ENCODE peak calls at places on chromosomes 5 and 9, in four cellular contexts. One of them, this sample, is unnamed.

GRCh38 chr9:128121924-128122808 is 5.4 kb downstream of the PTGES2 start:
- DNase-seq in HL-60: no peak
- DNase-seq in adrenal gland: no peak
- DNase-seq in tibial artery: no peak
- DNase-seq in this sample: no peak

GRCh38 chr9:128120741-128121465 is 6.6 kb downstream of the PTGES2 start:
- DNase-seq in HL-60: no peak
- DNase-seq in adrenal gland: no peak
- DNase-seq in tibial artery: no peak
- DNase-seq in this sample: no peak

GRCh38 chr9:33750307-33750838 is 45.0 kb upstream of the PRSS3 start:
- DNase-seq in HL-60: no peak
- DNase-seq in adrenal gland: no peak
- DNase-seq in tibial artery: no peak
- DNase-seq in this sample: no peak

GRCh38 chr5:140785905-140786686 is at the start of gene PCDHA1:
- DNase-seq in HL-60: peak
- DNase-seq in adrenal gland: no peak
- DNase-seq in tibial artery: no peak
- DNase-seq in this sample: no peak

GRCh38 chr5:37836173-37837100 is 3.4 kb downstream of the GDNF start:
- DNase-seq in HL-60: no peak
- DNase-seq in adrenal gland: no peak
- DNase-seq in tibial artery: no peak
- DNase-seq in this sample: no peak

GRCh38 chr5:140240987-140241706 is 61.8 kb downstream of the PFDN1 start:
- DNase-seq in HL-60: no peak
- DNase-seq in adrenal gland: peak
- DNase-seq in tibial artery: peak
- DNase-seq in this sample: no peak

GRCh38 chr5:171762841-171763408 is 22.7 kb upstream of the SMIM23 start:
- DNase-seq in HL-60: no peak
- DNase-seq in adrenal gland: no peak
- DNase-seq in tibial artery: no peak
- DNase-seq in this sample: no peak

GRCh38 chr5:177546262-177546741 is 8.1 kb downstream of the FAM193B start:
- DNase-seq in HL-60: peak
- DNase-seq in adrenal gland: no peak
- DNase-seq in tibial artery: peak
- DNase-seq in this sample: no peak

GRCh38 chr9:3827175-3827574 is 301.4 kb upstream of the RFX3 start:
- DNase-seq in HL-60: no peak
- DNase-seq in adrenal gland: no peak
- DNase-seq in tibial artery: no peak
- DNase-seq in this sample: no peak

GRCh38 chr5:116378007-116378831 is 196.4 kb downstream of the SEMA6A start:
- DNase-seq in HL-60: no peak
- DNase-seq in adrenal gland: no peak
- DNase-seq in tibial artery: no peak
- DNase-seq in this sample: no peak

GRCh38 chr9:120832766-120833165 is 10.0 kb downstream of the PSMD5 start:
- DNase-seq in HL-60: no peak
- DNase-seq in adrenal gland: no peak
- DNase-seq in tibial artery: no peak
- DNase-seq in this sample: no peak

GRCh38 chr9:19946446-19947109 is 157.7 kb upstream of the SLC24A2 start:
- DNase-seq in HL-60: no peak
- DNase-seq in adrenal gland: no peak
- DNase-seq in tibial artery: no peak
- DNase-seq in this sample: no peak

GRCh38 chr5:36664762-36665161 is 58.4 kb downstream of the SLC1A3 start:
- DNase-seq in HL-60: no peak
- DNase-seq in adrenal gland: no peak
- DNase-seq in tibial artery: no peak
- DNase-seq in this sample: no peak

GRCh38 chr9:136726631-136727191 is 14.3 kb downstream of the DIPK1B start:
- DNase-seq in HL-60: peak
- DNase-seq in adrenal gland: no peak
- DNase-seq in tibial artery: no peak
- DNase-seq in this sample: no peak

GRCh38 chr5:147887925-147888324 is 9.4 kb downstream of the SCGB3A2 start:
- DNase-seq in HL-60: no peak
- DNase-seq in adrenal gland: no peak
- DNase-seq in tibial artery: no peak
- DNase-seq in this sample: no peak

GRCh38 chr5:72106922-72107873 is at the start of gene MAP1B:
- DNase-seq in HL-60: no peak
- DNase-seq in adrenal gland: peak
- DNase-seq in tibial artery: peak
- DNase-seq in this sample: no peak

GRCh38 chr9:101485873-101486692 is 47.6 kb upstream of the RNF20 start:
- DNase-seq in HL-60: no peak
- DNase-seq in adrenal gland: peak
- DNase-seq in tibial artery: peak
- DNase-seq in this sample: no peak

GRCh38 chr5:142059304-142059940 is 46.6 kb upstream of the GNPDA1 start:
- DNase-seq in HL-60: no peak
- DNase-seq in adrenal gland: no peak
- DNase-seq in tibial artery: peak
- DNase-seq in this sample: no peak

GRCh38 chr5:132489871-132490483 is 596 bp downstream of the IRF1 start:
- DNase-seq in HL-60: no peak
- DNase-seq in adrenal gland: peak
- DNase-seq in tibial artery: peak
- DNase-seq in this sample: no peak

GRCh38 chr5:132017738-132018625 is 6.5 kb upstream of the ACSL6 start:
- DNase-seq in HL-60: no peak
- DNase-seq in adrenal gland: no peak
- DNase-seq in tibial artery: no peak
- DNase-seq in this sample: no peak

GRCh38 chr5:95620870-95621838 is 1.3 kb downstream of the GPR150 start:
- DNase-seq in HL-60: peak
- DNase-seq in adrenal gland: peak
- DNase-seq in tibial artery: no peak
- DNase-seq in this sample: peak
- TF ChIP-seq CTCF in HL-60: no peak
- TF ChIP-seq CTCF in adrenal gland: no peak
- TF ChIP-seq CTCF in tibial artery: no peak
- TF ChIP-seq CTCF in this sample: no peak

DNA sequence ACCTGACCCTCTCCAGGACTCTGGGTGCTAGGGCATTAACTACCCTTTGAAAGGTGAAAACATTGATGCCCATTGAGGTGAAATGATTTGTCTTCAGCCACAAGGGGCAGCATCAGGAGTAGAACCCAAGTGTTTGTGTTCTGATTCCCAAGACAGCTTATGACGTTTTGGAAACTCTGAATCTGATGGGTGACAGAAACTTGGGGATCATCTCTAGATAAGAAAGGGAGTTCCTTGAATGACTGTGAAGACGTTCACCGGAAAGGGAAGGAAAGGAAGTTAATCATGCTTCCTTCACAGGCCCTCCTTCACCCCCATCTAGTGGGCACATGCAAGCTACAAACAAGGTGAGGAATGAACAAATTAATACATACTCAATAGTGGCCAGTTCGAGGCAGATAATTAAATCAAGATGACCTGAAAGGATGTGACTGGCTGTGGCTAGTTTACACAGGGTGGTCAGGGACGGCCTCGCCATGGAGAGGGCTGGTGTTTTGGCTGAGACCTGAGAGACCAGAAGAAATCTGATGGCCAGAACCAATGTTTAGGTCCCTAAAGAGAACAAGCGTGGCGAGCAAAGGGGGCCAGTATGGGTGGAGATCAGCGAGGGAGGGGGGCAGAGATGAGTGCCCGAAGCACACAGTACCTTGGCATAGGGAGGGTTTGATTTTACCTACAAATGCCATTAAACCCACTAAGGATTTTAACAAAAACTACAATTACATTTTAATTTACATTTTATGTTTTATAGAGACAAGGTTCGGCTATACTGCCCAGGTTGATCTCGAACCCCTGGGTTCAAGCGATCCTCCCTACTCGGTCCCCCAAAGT is 937 bp upstream of the SLC26A2 start:
- DNase-seq in HL-60: peak
- DNase-seq in adrenal gland: no peak
- DNase-seq in tibial artery: no peak
- DNase-seq in this sample: peak
- TF ChIP-seq CTCF in HL-60: peak
- TF ChIP-seq CTCF in adrenal gland: peak
- TF ChIP-seq CTCF in tibial artery: peak
- TF ChIP-seq CTCF in this sample: no peak

GRCh38 chr9:99819123-99819483 is 2.6 kb upstream of the NR4A3 start:
- DNase-seq in HL-60: peak
- DNase-seq in adrenal gland: no peak
- DNase-seq in tibial artery: no peak
- DNase-seq in this sample: no peak
- TF ChIP-seq CTCF in HL-60: no peak
- TF ChIP-seq CTCF in adrenal gland: peak
- TF ChIP-seq CTCF in tibial artery: no peak
- TF ChIP-seq CTCF in this sample: no peak

GRCh38 chr9:134325096-134325812 is 1.0 kb upstream of the RXRA start:
- DNase-seq in HL-60: peak
- DNase-seq in adrenal gland: peak
- DNase-seq in tibial artery: no peak
- DNase-seq in this sample: no peak
- TF ChIP-seq CTCF in HL-60: no peak
- TF ChIP-seq CTCF in adrenal gland: no peak
- TF ChIP-seq CTCF in tibial artery: no peak
- TF ChIP-seq CTCF in this sample: no peak